ENCODE peak calls at places on chromosomes 13 and 19, in seven cellular contexts. L, O, D, M, Z, V and F are unnamed samples.

GRCh38 chr19:35264281-35265125 is 4.3 kb upstream of the USF2 start:
- DNase-seq in O (no peak), M (no peak), D (no peak), V (no peak), L (peak; percentile 10), Z (peak; percentile 50), F (peak; percentile 39)

GRCh38 chr13:111537115-111537728 is 216.8 kb downstream of the TEX29 start:
- DNase-seq in O (no peak), M (no peak), L (no peak), Z (no peak), V (no peak), D (no peak), F (no peak)

GRCh38 chr19:566403-566802 is 6.0 kb upstream of the BSG start:
- DNase-seq in O (no peak), V (no peak), M (peak; percentile 68), L (no peak), Z (no peak), D (no peak), F (no peak)

GRCh38 chr13:36920612-36921185 is 661 bp upstream of the SMAD9 start:
- DNase-seq in O (no peak), M (no peak), D (no peak), V (no peak), Z (no peak), L (no peak), F (no peak)

GRCh38 chr19:38667552-38668205 is 20.2 kb downstream of the ACTN4 start:
- DNase-seq in Z (peak; percentile 22), D (no peak), V (no peak), M (no peak), L (no peak), O (peak; percentile 86), F (no peak)

GRCh38 chr13:70432276-70432805 is 324.1 kb upstream of the KLHL1 start:
- DNase-seq in V (no peak), Z (no peak), L (no peak), D (no peak), M (no peak), O (no peak), F (peak; percentile 51)

GRCh38 chr19:17450264-17451075 is 2.0 kb upstream of the TMEM221 start:
- DNase-seq in O (no peak), Z (no peak), D (no peak), L (no peak), V (peak; percentile 96), M (no peak), F (no peak)

GRCh38 chr13:110302986-110303385 is 4.0 kb downstream of the COL4A1 start:
- DNase-seq in D (no peak), O (no peak), L (no peak), Z (no peak), V (no peak), M (no peak), F (no peak)

DNA sequence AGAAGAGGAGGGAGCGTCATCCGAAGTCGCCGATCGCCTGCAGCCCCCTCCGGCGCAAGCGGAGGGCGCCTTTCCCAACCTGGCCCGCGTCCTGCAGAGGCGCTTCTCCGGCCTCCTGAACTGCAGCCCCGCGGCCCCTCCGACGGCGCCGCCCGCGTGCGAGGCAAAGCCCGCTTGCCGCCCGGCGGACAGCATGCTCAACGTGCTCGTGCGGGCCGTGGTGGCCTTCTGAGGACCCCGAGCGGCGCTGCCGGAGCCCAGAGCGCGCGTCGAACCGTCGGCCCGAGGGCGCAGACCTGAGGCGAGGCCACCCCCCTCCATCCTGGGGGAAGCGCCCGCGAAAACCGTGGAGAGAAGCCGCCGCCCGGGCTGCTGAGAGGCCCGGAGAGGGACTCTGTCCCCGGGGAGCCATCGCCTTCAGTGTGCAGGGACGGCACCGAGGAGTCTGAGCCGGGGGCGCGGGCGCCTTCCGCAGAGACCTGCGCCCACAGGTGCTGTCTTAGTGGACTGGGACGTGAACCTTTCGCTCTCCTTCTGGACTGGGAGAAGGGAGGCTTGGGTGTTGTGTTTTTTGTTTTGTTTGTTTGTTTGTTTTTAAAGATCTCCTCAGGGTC is 3.5 kb downstream of the IER2 start:
- DNase-seq in O (peak; percentile 23), M (peak; percentile 54), Z (peak; percentile 65), L (no peak), D (peak; percentile 41), V (no peak), F (no peak)
- TF ChIP-seq CTCF in O (no peak), M (no peak), Z (no peak), L (peak; percentile 17), D (no peak), V (peak; percentile 2), F (no peak)

GRCh38 chr19:18483119-18483518 is 38.8 kb downstream of the ELL start:
- DNase-seq in L (no peak), Z (no peak), V (no peak), D (no peak), O (no peak), M (no peak), F (no peak)

GRCh38 chr19:18478545-18479311 is 40.8 kb upstream of the ISYNA1 start:
- DNase-seq in O (peak; percentile 74), M (peak; percentile 51), L (peak; percentile 56), Z (peak; percentile 89), D (peak; percentile 66), V (no peak), F (no peak)

GRCh38 chr19:18479964-18480723 is 41.7 kb downstream of the ELL start:
- DNase-seq in D (peak; percentile 53), O (peak; percentile 59), V (no peak), L (peak; percentile 72), M (no peak), Z (peak; percentile 92), F (no peak)

GRCh38 chr19:18484992-18485391 is 36.9 kb downstream of the ELL start:
- DNase-seq in O (no peak), Z (no peak), M (no peak), L (no peak), D (no peak), V (no peak), F (no peak)

DNA sequence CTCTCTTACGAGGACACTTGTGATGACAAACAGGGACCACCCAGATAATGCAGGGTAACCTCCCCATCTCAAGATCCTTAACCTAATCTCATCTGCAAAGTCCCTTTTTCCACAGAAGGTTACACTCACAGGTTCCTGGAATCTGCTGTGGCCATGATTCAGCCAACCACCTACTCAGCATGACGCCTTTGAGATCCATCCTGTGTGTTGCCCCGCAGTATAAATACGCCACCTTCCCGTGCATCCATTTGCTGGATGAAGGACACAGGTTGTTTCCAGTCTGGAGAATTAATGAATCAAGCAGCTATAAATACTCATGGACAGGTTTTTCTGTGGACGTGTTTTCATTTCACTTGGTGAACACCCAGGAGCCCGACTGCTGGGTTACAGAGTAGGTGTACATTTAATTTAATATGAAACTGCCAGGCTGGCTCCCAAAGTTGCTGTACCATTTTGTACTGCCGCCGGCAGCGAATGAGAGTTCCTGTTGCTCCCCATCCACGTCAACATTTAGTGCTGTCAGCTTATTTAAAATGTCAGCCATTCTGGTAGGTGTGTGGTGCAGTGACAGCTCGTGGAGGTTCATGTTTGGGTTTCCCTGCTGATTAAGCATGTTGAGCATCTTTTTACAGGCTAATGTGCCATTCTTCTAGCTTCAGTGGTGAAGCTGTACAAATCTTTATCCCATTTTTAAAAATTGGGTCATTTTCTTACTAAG is 40.2 kb downstream of the ELL start:
- DNase-seq in M (no peak), L (no peak), O (peak; percentile 64), Z (no peak), D (no peak), V (no peak), F (no peak)
- H3K4me1 ChIP-seq in M (peaks cover 23% of the 10 kb centered on the region), L (peaks cover 61% of the 10 kb centered on the region), O (peaks cover 38% of the 10 kb centered on the region), Z (peaks cover 93% of the 10 kb centered on the region), D (peaks cover 58% of the 10 kb centered on the region), V (peaks cover 31% of the 10 kb centered on the region), F (no peaks in the 10 kb centered on the region)

GRCh38 chr13:54361460-54361859 is 1332.8 kb downstream of the OLFM4 start:
- DNase-seq in V (no peak), D (no peak), L (no peak), O (no peak), Z (no peak), M (no peak), F (no peak)

GRCh38 chr13:54357284-54357933 is 1328.8 kb downstream of the OLFM4 start:
- DNase-seq in M (no peak), D (no peak), Z (no peak), L (no peak), O (no peak), V (no peak), F (peak; percentile 62)

GRCh38 chr13:54356209-54356608 is 1327.6 kb downstream of the OLFM4 start:
- DNase-seq in D (no peak), V (no peak), O (no peak), M (no peak), L (no peak), Z (no peak), F (no peak)

DNA sequence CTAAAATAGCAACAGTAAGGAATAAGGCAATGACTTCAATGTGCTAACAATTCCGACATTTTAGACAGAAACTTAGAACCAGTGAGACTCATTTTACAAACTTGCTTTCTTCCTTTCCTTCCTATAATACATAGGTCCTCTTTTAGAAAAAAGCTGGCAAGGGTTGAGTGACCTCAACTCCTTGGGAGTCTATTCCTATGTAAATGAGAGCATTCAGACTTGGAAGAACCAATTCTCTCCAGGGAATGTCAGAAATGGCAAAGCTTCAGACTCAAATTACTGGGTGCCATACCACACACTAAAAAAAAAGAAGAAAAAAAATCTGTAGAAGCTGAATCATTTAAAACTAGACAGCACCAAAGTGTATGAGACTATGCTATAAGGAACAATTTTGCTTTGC is 1328.2 kb downstream of the OLFM4 start:
- DNase-seq in D (no peak), L (no peak), O (no peak), M (no peak), V (no peak), Z (no peak), F (no peak)
- H3K4me3 ChIP-seq in D (no peak overlapping the region), L (no peak overlapping the region), O (no peak overlapping the region), M (no peak overlapping the region), V (no peak overlapping the region), Z (no peak overlapping the region), F (peak overlapping the region; percentile 47)

GRCh38 chr13:94967183-94968039 is 255.1 kb upstream of the SOX21 start:
- DNase-seq in M (peak; percentile 40), O (no peak), L (no peak), D (no peak), V (no peak), Z (no peak), F (peak; percentile 83)

GRCh38 chr13:94968757-94969086 is 256.4 kb upstream of the SOX21 start:
- DNase-seq in Z (no peak), V (no peak), M (no peak), L (no peak), O (no peak), D (no peak), F (no peak)

GRCh38 chr13:94972262-94972661 is 259.9 kb upstream of the SOX21 start:
- DNase-seq in V (no peak), D (no peak), M (no peak), L (no peak), Z (no peak), O (no peak), F (no peak)

GRCh38 chr13:94966380-94966779 is 254.0 kb upstream of the SOX21 start:
- DNase-seq in Z (no peak), V (no peak), M (no peak), D (no peak), O (no peak), L (no peak), F (no peak)

DNA sequence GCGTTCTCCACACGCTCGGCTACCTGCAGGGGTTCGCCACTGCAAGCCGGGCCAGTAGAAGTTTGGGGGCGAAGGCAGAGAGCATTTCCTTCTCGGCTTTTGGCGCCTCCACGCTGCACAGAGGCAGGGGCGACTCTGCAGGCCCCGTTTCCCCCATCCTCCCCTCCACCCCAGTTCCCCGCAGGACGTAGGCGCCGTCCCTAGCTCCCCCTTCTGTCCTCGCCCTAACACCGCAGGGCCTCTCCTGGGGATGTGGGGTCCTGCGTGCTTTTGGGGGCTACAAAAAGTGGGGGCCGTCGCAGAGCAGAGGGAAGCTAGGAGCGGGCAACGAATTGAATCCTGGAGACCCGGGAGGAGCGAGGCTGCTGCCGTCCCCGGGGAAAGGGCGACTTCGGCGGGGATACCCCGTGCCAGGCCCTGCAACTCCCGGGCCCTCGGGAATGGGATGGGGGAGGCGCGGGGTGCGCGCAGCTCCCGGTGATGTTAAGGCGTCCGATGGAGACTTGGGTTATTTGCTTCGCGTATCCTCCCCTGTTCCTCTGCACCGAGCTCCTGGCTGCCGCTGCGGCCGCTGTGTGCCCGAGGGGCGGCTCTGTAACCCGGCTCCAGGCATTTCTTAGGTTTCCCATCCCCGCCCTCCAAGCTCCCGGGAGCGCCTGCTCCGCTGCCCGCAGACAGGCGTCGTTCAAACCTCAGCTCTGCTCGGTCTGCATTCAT is 255.9 kb upstream of the SOX21 start:
- DNase-seq in M (peak; percentile 23), O (no peak), Z (no peak), L (no peak), V (no peak), D (no peak), F (peak; percentile 89)
- TF ChIP-seq CTCF in M (no peak), O (no peak), Z (no peak), L (no peak), V (peak; percentile 15), D (no peak), F (no peak)